ENCODE peak calls at places on chromosome 15, in five cellular contexts. One of them, this sample, is unnamed.

GRCh38 chr15:65337436-65338070 is 33.1 kb downstream of the RNU5B-1 start:
- DNase-seq in body of pancreas: no peak
- DNase-seq in A549: no peak
- DNase-seq in WTC11: no peak
- DNase-seq in psoas muscle: no peak
- DNase-seq in this sample: no peak

GRCh38 chr15:78438595-78439285 is 724 bp downstream of the IREB2 start:
- DNase-seq in WTC11: peak; percentile 41
- DNase-seq in A549: peak; percentile 31
- DNase-seq in psoas muscle: no peak
- DNase-seq in body of pancreas: no peak
- DNase-seq in this sample: peak; percentile 49

GRCh38 chr15:63473999-63474809 is 30.2 kb upstream of the USP3 start:
- DNase-seq in A549: peak; percentile 95
- DNase-seq in WTC11: peak; percentile 55
- DNase-seq in body of pancreas: peak; percentile 41
- DNase-seq in psoas muscle: no peak
- DNase-seq in this sample: no peak

GRCh38 chr15:22866066-22866465 is 27.6 kb downstream of the NIPA2 start:
- DNase-seq in WTC11: no peak
- DNase-seq in body of pancreas: no peak
- DNase-seq in psoas muscle: no peak
- DNase-seq in A549: no peak
- DNase-seq in this sample: no peak

GRCh38 chr15:75153084-75153483 is 48.6 kb upstream of the C15orf39 start:
- DNase-seq in psoas muscle: no peak
- DNase-seq in A549: peak; percentile 84
- DNase-seq in WTC11: no peak
- DNase-seq in body of pancreas: no peak
- DNase-seq in this sample: no peak

GRCh38 chr15:48547305-48547704 is 98.2 kb downstream of the FBN1 start:
- DNase-seq in psoas muscle: no peak
- DNase-seq in A549: no peak
- DNase-seq in body of pancreas: no peak
- DNase-seq in WTC11: no peak
- DNase-seq in this sample: no peak

GRCh38 chr15:45157974-45158373 is 28.2 kb downstream of the DUOX1 start:
- DNase-seq in psoas muscle: no peak
- DNase-seq in A549: no peak
- DNase-seq in body of pancreas: no peak
- DNase-seq in WTC11: no peak
- DNase-seq in this sample: no peak

GRCh38 chr15:73928971-73929627 is 2.8 kb downstream of the LOXL1 start:
- DNase-seq in WTC11: no peak
- DNase-seq in A549: no peak
- DNase-seq in psoas muscle: peak; percentile 12
- DNase-seq in body of pancreas: no peak
- DNase-seq in this sample: no peak

GRCh38 chr15:91110407-91110806 is 10.3 kb downstream of the SV2B start:
- DNase-seq in A549: no peak
- DNase-seq in WTC11: no peak
- DNase-seq in psoas muscle: no peak
- DNase-seq in body of pancreas: no peak
- DNase-seq in this sample: no peak

DNA sequence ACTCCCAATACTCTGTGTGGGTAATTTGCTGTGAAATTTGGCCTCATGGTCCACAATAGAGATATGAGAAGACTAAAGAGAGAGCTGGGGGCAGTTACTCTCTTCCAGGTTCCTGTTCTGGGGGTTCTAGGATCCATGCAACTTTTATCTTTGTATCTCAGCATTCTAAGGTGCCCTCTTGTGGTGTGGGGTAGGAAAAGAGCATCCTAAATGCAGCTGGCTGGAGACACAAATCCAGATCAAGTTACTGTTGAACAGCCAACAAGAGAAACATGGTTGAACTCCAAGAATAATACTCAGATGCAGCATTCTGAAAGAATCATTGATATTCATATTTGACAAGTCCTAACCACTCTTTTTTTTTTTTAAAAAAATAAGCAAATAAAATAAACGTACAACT is 238.2 kb downstream of the GREM1 start:
- DNase-seq in WTC11: no peak
- DNase-seq in A549: peak; percentile 77
- DNase-seq in psoas muscle: no peak
- DNase-seq in body of pancreas: no peak
- DNase-seq in this sample: peak; percentile 15
- TF ChIP-seq CTCF in WTC11: peak; percentile 17
- TF ChIP-seq CTCF in A549: peak; percentile 84
- TF ChIP-seq CTCF in psoas muscle: peak; percentile 42
- TF ChIP-seq CTCF in body of pancreas: no peak
- TF ChIP-seq CTCF in this sample: no peak

GRCh38 chr15:57464480-57464879 is 88.2 kb downstream of the CGNL1 start:
- DNase-seq in WTC11: no peak
- DNase-seq in body of pancreas: no peak
- DNase-seq in psoas muscle: no peak
- DNase-seq in A549: no peak
- DNase-seq in this sample: no peak
- TF ChIP-seq CTCF in WTC11: no peak
- TF ChIP-seq CTCF in body of pancreas: no peak
- TF ChIP-seq CTCF in psoas muscle: no peak
- TF ChIP-seq CTCF in A549: no peak
- TF ChIP-seq CTCF in this sample: no peak

GRCh38 chr15:29259233-29259632 is 10.4 kb downstream of the NSMCE3 start:
- DNase-seq in A549: no peak
- DNase-seq in psoas muscle: no peak
- DNase-seq in body of pancreas: no peak
- DNase-seq in WTC11: no peak
- DNase-seq in this sample: no peak
- TF ChIP-seq CTCF in A549: no peak
- TF ChIP-seq CTCF in psoas muscle: no peak
- TF ChIP-seq CTCF in body of pancreas: no peak
- TF ChIP-seq CTCF in WTC11: no peak
- TF ChIP-seq CTCF in this sample: no peak

GRCh38 chr15:55198706-55199105 is 2.0 kb upstream of the RSL24D1 start:
- DNase-seq in body of pancreas: no peak
- DNase-seq in A549: no peak
- DNase-seq in psoas muscle: no peak
- DNase-seq in WTC11: no peak
- DNase-seq in this sample: no peak

GRCh38 chr15:55197719-55198118 is 978 bp upstream of the RSL24D1 start:
- DNase-seq in WTC11: no peak
- DNase-seq in A549: no peak
- DNase-seq in psoas muscle: no peak
- DNase-seq in body of pancreas: no peak
- DNase-seq in this sample: no peak

GRCh38 chr15:55196458-55197361 is at the start of gene RSL24D1:
- DNase-seq in WTC11: peak; percentile 93
- DNase-seq in psoas muscle: peak; percentile 98
- DNase-seq in A549: peak; percentile 99
- DNase-seq in body of pancreas: peak; percentile 97
- DNase-seq in this sample: peak; percentile 92

GRCh38 chr15:55196011-55196410 is 730 bp downstream of the RSL24D1 start:
- DNase-seq in psoas muscle: no peak
- DNase-seq in WTC11: no peak
- DNase-seq in body of pancreas: no peak
- DNase-seq in A549: no peak
- DNase-seq in this sample: no peak

GRCh38 chr15:55197362-55197705 is 593 bp upstream of the RSL24D1 start:
- DNase-seq in psoas muscle: no peak
- DNase-seq in body of pancreas: no peak
- DNase-seq in WTC11: no peak
- DNase-seq in A549: no peak
- DNase-seq in this sample: no peak
- TF ChIP-seq CTCF in psoas muscle: no peak
- TF ChIP-seq CTCF in body of pancreas: no peak
- TF ChIP-seq CTCF in WTC11: no peak
- TF ChIP-seq CTCF in A549: no peak
- TF ChIP-seq CTCF in this sample: no peak

GRCh38 chr15:89167267-89168176 is 53.9 kb downstream of the RLBP1 start:
- DNase-seq in psoas muscle: peak; percentile 71
- DNase-seq in body of pancreas: peak; percentile 69
- DNase-seq in A549: peak; percentile 44
- DNase-seq in WTC11: no peak
- DNase-seq in this sample: no peak
- TF ChIP-seq CTCF in psoas muscle: no peak
- TF ChIP-seq CTCF in body of pancreas: no peak
- TF ChIP-seq CTCF in A549: no peak
- TF ChIP-seq CTCF in WTC11: no peak
- TF ChIP-seq CTCF in this sample: no peak